ENCODE peak calls at places on chromosomes 1 and 21, in six cellular contexts. Y is ovary; X is CD8-positive, alpha-beta T cell; R is CD4-positive, alpha-beta memory T cell; C is cardiac fibroblast; H is dorsolateral prefrontal cortex. F is an unnamed sample.

GRCh38 chr21:33026878-33027400 is 1.2 kb downstream of the OLIG2 start:
- DNase-seq in Y (no peak), X (no peak), R (no peak), C (peak; percentile 39), H (no peak), F (no peak)

GRCh38 chr1:151371744-151372410 is 628 bp downstream of the SELENBP1 start:
- DNase-seq in Y (peak; percentile 65), X (no peak), R (no peak), C (peak; percentile 69), H (no peak), F (no peak)

GRCh38 chr1:43284711-43285110 is 670 bp downstream of the C1orf210 start:
- DNase-seq in Y (no peak), X (no peak), R (no peak), C (no peak), H (no peak), F (no peak)

GRCh38 chr1:226064168-226064815 is 1.8 kb downstream of the H3-3A start:
- DNase-seq in Y (no peak), X (no peak), R (peak; percentile 59), C (peak; percentile 44), H (no peak), F (no peak)

GRCh38 chr1:51583532-51583931 is 33.4 kb upstream of the OSBPL9 start:
- DNase-seq in Y (peak; percentile 58), X (no peak), R (no peak), C (peak; percentile 76), H (peak; percentile 89), F (no peak)

GRCh38 chr1:43247256-43247921 is 22.4 kb upstream of the TMEM125 start:
- DNase-seq in Y (no peak), X (no peak), R (no peak), C (no peak), H (no peak), F (no peak)

GRCh38 chr1:213094446-213094845 is 43.4 kb downstream of the RPS6KC1 start:
- DNase-seq in Y (no peak), X (no peak), R (no peak), C (no peak), H (no peak), F (no peak)

GRCh38 chr1:116825735-116826438 is 71.7 kb downstream of the CD2 start:
- DNase-seq in Y (no peak), X (no peak), R (no peak), C (no peak), H (no peak), F (no peak)

GRCh38 chr21:44552681-44553080 is 1.4 kb upstream of the KRTAP10-2 start:
- DNase-seq in Y (no peak), X (no peak), R (no peak), C (no peak), H (no peak), F (no peak)

GRCh38 chr1:165841582-165842362 is 14.4 kb downstream of the UCK2 start:
- DNase-seq in Y (no peak), X (no peak), R (no peak), C (peak; percentile 74), H (no peak), F (no peak)

GRCh38 chr1:2983706-2984398 is 37.4 kb upstream of the ACTRT2 start:
- DNase-seq in Y (no peak), X (no peak), R (no peak), C (no peak), H (peak; percentile 19), F (no peak)

GRCh38 chr1:202809597-202810159 is 1.1 kb upstream of the PCAT6 start:
- DNase-seq in Y (no peak), X (no peak), R (no peak), C (no peak), H (no peak), F (no peak)

GRCh38 chr1:202807926-202808757 is at the start of gene KDM5B:
- DNase-seq in Y (peak; percentile 78), X (peak; percentile 75), R (peak; percentile 58), C (peak; percentile 74), H (peak; percentile 66), F (peak; percentile 74)

GRCh38 chr1:202807367-202807925 is 775 bp downstream of the KDM5B start:
- DNase-seq in Y (peak; percentile 50), X (peak; percentile 39), R (peak; percentile 28), C (peak; percentile 29), H (no peak), F (peak; percentile 44)

GRCh38 chr1:202805886-202806511 is 2.2 kb downstream of the KDM5B start:
- DNase-seq in Y (no peak), X (no peak), R (peak; percentile 12), C (peak; percentile 41), H (no peak), F (peak; percentile 45)

GRCh38 chr1:202806845-202807366 is 1.3 kb downstream of the KDM5B start:
- DNase-seq in Y (peak; percentile 36), X (peak; percentile 24), R (peak; percentile 12), C (peak; percentile 19), H (no peak), F (no peak)
- H3K4me3 ChIP-seq in Y (peak overlapping the region; percentile 68), X (peak overlapping the region; percentile 59), R (peak overlapping the region; percentile 7), C (peak overlapping the region; percentile 96), H (peak overlapping the region; percentile 98), F (peak overlapping the region; percentile 89)

GRCh38 chr1:154407866-154408777 is 3.0 kb downstream of the IL6R start:
- DNase-seq in Y (peak; percentile 47), X (no peak), R (peak; percentile 48), C (peak; percentile 38), H (no peak), F (no peak)
- H3K4me3 ChIP-seq in Y (no peak overlapping the region), X (peak overlapping the region; percentile 48), R (peak overlapping the region; percentile 84), C (no peak overlapping the region), H (peak overlapping the region; percentile 78), F (no peak overlapping the region)

DNA sequence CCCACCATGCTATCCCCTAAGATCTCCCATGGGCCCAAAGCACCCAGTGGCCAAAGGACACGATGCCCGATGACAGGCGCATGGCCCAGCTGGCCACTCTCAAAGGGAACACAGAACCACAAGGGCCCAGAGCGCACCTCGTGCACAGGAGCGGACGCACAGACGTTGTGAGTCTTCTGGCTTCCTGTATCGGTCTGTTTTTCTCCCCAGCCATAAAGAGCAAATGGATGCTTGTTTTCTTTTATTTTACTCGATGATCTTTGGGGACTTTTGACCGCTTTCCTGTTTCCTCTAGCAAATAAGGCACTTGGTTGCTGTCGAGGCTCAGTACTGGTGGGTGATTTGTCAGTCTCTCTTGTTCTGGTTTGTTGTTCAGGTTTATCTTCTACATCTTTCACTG is 16.2 kb downstream of the CCSAP start:
- DNase-seq in Y (no peak), X (no peak), R (peak; percentile 38), C (no peak), H (no peak), F (no peak)
- H3K4me3 ChIP-seq in Y (no peak overlapping the region), X (no peak overlapping the region), R (no peak overlapping the region), C (no peak overlapping the region), H (no peak overlapping the region), F (no peak overlapping the region)

DNA sequence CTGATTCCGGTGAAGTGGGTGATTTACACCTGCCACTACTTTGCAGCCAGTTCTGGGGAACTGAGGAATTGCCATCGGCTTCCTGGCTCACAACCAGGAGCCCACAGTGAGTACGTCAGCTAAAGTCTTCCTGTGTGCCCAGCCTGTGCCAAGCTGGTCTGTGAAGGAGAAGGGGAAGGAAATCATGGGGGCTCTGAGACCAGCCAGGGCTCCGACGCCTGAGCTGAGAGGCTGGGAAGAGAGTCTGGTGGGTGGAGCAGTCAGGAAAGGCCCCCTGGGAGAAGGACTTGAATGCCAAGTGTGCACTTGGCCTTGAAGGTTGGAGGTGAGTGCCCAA is 1.2 kb downstream of the LURAP1 start:
- DNase-seq in Y (no peak), X (no peak), R (no peak), C (no peak), H (no peak), F (no peak)
- H3K4me3 ChIP-seq in Y (peak overlapping the region; percentile 93), X (no peak overlapping the region), R (no peak overlapping the region), C (no peak overlapping the region), H (peak overlapping the region; percentile 94), F (no peak overlapping the region)

GRCh38 chr1:85214654-85215053 is 13.8 kb upstream of the SYDE2 start:
- DNase-seq in Y (no peak), X (no peak), R (no peak), C (no peak), H (no peak), F (no peak)
- H3K4me3 ChIP-seq in Y (no peak overlapping the region), X (no peak overlapping the region), R (no peak overlapping the region), C (no peak overlapping the region), H (no peak overlapping the region), F (no peak overlapping the region)

GRCh38 chr1:175150596-175151319 is 41.8 kb downstream of the KIAA0040 start:
- DNase-seq in Y (no peak), X (no peak), R (no peak), C (peak; percentile 19), H (peak; percentile 71), F (no peak)

GRCh38 chr1:175148068-175148467 is 44.5 kb downstream of the KIAA0040 start:
- DNase-seq in Y (no peak), X (no peak), R (no peak), C (no peak), H (no peak), F (no peak)

GRCh38 chr1:175145899-175146298 is 46.7 kb downstream of the KIAA0040 start:
- DNase-seq in Y (no peak), X (no peak), R (no peak), C (no peak), H (no peak), F (no peak)

GRCh38 chr1:175152006-175152652 is 40.4 kb downstream of the KIAA0040 start:
- DNase-seq in Y (peak; percentile 61), X (peak; percentile 79), R (peak; percentile 66), C (peak; percentile 49), H (peak; percentile 50), F (peak; percentile 43)

DNA sequence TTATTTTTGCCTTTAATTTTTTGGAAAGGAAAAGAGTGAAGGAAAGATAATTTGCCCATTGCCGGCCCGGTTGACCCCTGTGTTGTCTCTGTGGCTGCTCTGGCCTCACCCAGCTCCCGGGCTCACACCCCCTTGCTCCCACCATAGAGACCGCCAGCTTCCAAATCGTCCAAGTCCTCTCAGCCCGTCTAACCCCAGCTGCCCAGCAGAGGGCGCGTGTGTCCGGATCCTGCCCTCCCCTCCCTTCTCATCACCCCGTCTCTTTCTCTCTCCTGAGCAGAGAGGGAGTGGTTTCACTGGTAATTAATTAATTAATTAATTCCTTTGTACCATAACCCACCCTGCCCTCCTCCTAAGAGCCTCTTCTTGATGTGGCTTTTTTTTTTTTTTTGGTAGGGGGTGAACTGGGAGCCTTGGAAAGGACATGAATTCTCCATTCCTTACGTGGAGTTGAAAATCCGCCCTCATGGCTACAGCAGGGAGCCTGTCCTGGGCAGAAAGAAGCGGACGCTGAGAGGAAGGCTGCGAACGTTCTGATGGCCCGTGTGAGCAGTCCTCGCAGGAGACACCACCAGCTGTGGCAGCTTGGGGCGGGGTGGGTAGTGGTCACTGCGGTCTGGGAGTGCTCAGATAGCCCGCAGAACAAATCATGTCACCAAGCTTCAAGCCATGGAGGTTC is 45.9 kb downstream of the KIAA0040 start:
- DNase-seq in Y (peak; percentile 59), X (peak; percentile 67), R (peak; percentile 55), C (peak; percentile 59), H (peak; percentile 53), F (peak; percentile 46)
- H3K4me3 ChIP-seq in Y (no peak overlapping the region), X (no peak overlapping the region), R (no peak overlapping the region), C (no peak overlapping the region), H (no peak overlapping the region), F (no peak overlapping the region)

DNA sequence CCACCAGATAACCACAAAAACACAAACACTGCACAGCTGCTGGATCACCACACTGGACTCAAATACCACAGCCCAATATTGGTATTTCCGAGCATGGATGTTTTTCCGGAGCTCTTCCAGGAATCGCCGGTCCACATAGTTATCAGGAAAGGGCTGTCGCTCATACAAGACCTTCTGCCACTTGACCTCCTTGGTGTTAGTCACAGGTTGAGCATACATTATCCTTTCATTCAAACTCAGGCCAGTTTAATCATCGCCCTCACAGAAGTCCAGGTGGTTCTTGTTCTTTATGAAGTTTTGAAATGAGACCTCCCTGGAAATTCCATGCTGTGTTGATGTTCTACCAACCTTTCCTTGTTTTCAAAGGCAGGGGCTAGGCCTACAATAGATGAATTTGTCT is 1.5 kb downstream of the PIGC start:
- DNase-seq in Y (no peak), X (no peak), R (no peak), C (no peak), H (no peak), F (no peak)
- H3K4me3 ChIP-seq in Y (peak overlapping the region; percentile 2), X (no peak overlapping the region), R (no peak overlapping the region), C (no peak overlapping the region), H (no peak overlapping the region), F (no peak overlapping the region)